ENCODE peak calls at places on chromosomes 3 and 15, in seven cellular contexts. H is M059J, U is activated gamma-delta T cell treated with Interleukin-2 at 50 U/mL for 16 hours, Q is mucosa of gallbladder, Z is iris pigment epithelial cell, A is posterior cingulate gyrus, B is T-helper 9 cell. W is an unnamed sample.

GRCh38 chr3:45987368-45988099 is 8.1 kb downstream of the FYCO1 start:
- DNase-seq in H (no peak), U (no peak), Q (peak), Z (peak), A (no peak), B (no peak), W (no peak)

GRCh38 chr3:159260049-159260662 is 458.3 kb downstream of the MFSD1 start:
- DNase-seq in H (peak), U (peak), Q (peak), Z (peak), A (no peak), B (peak), W (peak)

GRCh38 chr15:42623951-42624350 is 48.5 kb downstream of the STARD9 start:
- DNase-seq in H (no peak), U (no peak), Q (no peak), Z (no peak), A (no peak), B (no peak), W (no peak)

GRCh38 chr3:125151916-125152315 is 60.6 kb downstream of the SLC12A8 start:
- DNase-seq in H (no peak), U (no peak), Q (no peak), Z (no peak), A (no peak), B (no peak), W (no peak)

GRCh38 chr3:55984631-55985030 is 483.6 kb downstream of the ERC2 start:
- DNase-seq in H (peak), U (no peak), Q (no peak), Z (no peak), A (no peak), B (no peak), W (no peak)

GRCh38 chr15:42392309-42393024 is 33.2 kb downstream of the CAPN3 start:
- DNase-seq in H (no peak), U (no peak), Q (peak), Z (no peak), A (no peak), B (no peak), W (peak)

GRCh38 chr3:124793054-124793740 is 62.9 kb downstream of the UMPS start:
- DNase-seq in H (no peak), U (no peak), Q (no peak), Z (no peak), A (no peak), B (no peak), W (no peak)

GRCh38 chr15:88378259-88378658 is 88.9 kb downstream of the MRPL46 start:
- DNase-seq in H (peak), U (no peak), Q (no peak), Z (peak), A (no peak), B (no peak), W (no peak)

GRCh38 chr3:38334656-38335055 is 11.9 kb upstream of the XYLB start:
- DNase-seq in H (peak), U (no peak), Q (no peak), Z (peak), A (no peak), B (no peak), W (no peak)

GRCh38 chr3:160756907-160757623 is 1.0 kb downstream of the PPM1L start:
- DNase-seq in H (peak), U (peak), Q (no peak), Z (no peak), A (peak), B (no peak), W (no peak)

GRCh38 chr15:77329202-77329601 is 90.7 kb downstream of the PEAK1 start:
- DNase-seq in H (peak), U (no peak), Q (no peak), Z (no peak), A (no peak), B (no peak), W (no peak)